ENCODE peak calls at places on chromosomes 12 and 14, in five cellular contexts. A is nucleus accumbens; W is right cardiac atrium; V is stimulated activated CD8-positive, alpha-beta memory T cell treated with anti-CD3 and anti-CD28 coated beads, Interleukin-15, amount 100 ng/mL, for 48 hours; M is EH. H is an unnamed sample.
A peak's percentile ranks its signal among the peaks of the same experiment; 100 is the strongest.

GRCh38 chr12:62472472-62472871 is 5.8 kb downstream of the MON2 start:
- DNase-seq in A (no peak), W (no peak), V (no peak), M (peak; percentile 42), H (no peak)

GRCh38 chr12:62006076-62006732 is 254.0 kb upstream of the USP15 start:
- DNase-seq in A (no peak), W (no peak), V (no peak), M (peak; percentile 36), H (peak; percentile 1)

GRCh38 chr14:99195602-99196309 is 76.2 kb downstream of the BCL11B start:
- DNase-seq in A (no peak), W (no peak), V (no peak), M (no peak), H (no peak)

GRCh38 chr14:55102141-55102547 is 26.9 kb upstream of the LGALS3 start:
- DNase-seq in A (peak; percentile 65), W (peak; percentile 86), V (no peak), M (peak; percentile 98), H (peak; percentile 99)

GRCh38 chr12:96091833-96092232 is 56.4 kb upstream of the LTA4H start:
- DNase-seq in A (no peak), W (no peak), V (no peak), M (peak; percentile 4), H (no peak)

GRCh38 chr12:9331218-9331626 is 123.0 kb upstream of the PZP start:
- DNase-seq in A (peak; percentile 78), W (peak; percentile 45), V (peak; percentile 42), M (peak; percentile 58), H (no peak)

GRCh38 chr12:26318661-26319068 is 123.3 kb downstream of the SSPN start:
- DNase-seq in A (no peak), W (peak; percentile 25), V (no peak), M (peak; percentile 77), H (peak; percentile 47)

GRCh38 chr12:104433061-104433460 is 23.7 kb upstream of the CHST11 start:
- DNase-seq in A (no peak), W (no peak), V (no peak), M (no peak), H (no peak)

GRCh38 chr14:101772770-101773169 is 11.3 kb downstream of the PPP2R5C start:
- DNase-seq in A (no peak), W (no peak), V (no peak), M (peak; percentile 32), H (no peak)

GRCh38 chr12:110347767-110348166 is 55.7 kb downstream of the ANAPC7 start:
- DNase-seq in A (no peak), W (no peak), V (no peak), M (no peak), H (no peak)

GRCh38 chr14:89507926-89508460 is 91.0 kb upstream of the FOXN3 start:
- DNase-seq in A (no peak), W (no peak), V (no peak), M (peak; percentile 51), H (no peak)

GRCh38 chr12:60205500-60205899 is 609.7 kb downstream of the SLC16A7 start:
- DNase-seq in A (no peak), W (no peak), V (no peak), M (peak; percentile 47), H (no peak)

GRCh38 chr14:101501858-101502615 is 59.3 kb upstream of the DIO3 start:
- DNase-seq in A (no peak), W (no peak), V (no peak), M (no peak), H (no peak)

GRCh38 chr12:71303199-71303598 is 136.4 kb upstream of the LGR5 start:
- DNase-seq in A (no peak), W (no peak), V (no peak), M (no peak), H (no peak)

GRCh38 chr12:109760930-109761630 is 47.5 kb downstream of the FAM222A start:
- DNase-seq in A (no peak), W (no peak), V (no peak), M (no peak), H (no peak)

GRCh38 chr12:48917857-48918537 is 7.3 kb downstream of the FKBP11 start:
- DNase-seq in A (no peak), W (no peak), V (no peak), M (peak; percentile 17), H (no peak)

GRCh38 chr14:81686512-81686911 is 152.9 kb upstream of the SEL1L start:
- DNase-seq in A (no peak), W (no peak), V (no peak), M (no peak), H (no peak)

GRCh38 chr12:39459027-39459434 is 16.1 kb upstream of the KIF21A start:
- DNase-seq in A (no peak), W (no peak), V (no peak), M (no peak), H (no peak)

GRCh38 chr12:89244536-89244935 is 107.8 kb downstream of the DUSP6 start:
- DNase-seq in A (no peak), W (no peak), V (no peak), M (peak; percentile 62), H (no peak)

GRCh38 chr12:42166501-42166900 is 21.8 kb upstream of the GXYLT1 start:
- DNase-seq in A (no peak), W (no peak), V (no peak), M (peak; percentile 66), H (no peak)

GRCh38 chr12:27355486-27355885 is 22.9 kb downstream of the BMAL2 start:
- DNase-seq in A (no peak), W (no peak), V (no peak), M (no peak), H (no peak)

GRCh38 chr14:28142400-28143015 is 624.1 kb upstream of the FOXG1 start:
- DNase-seq in A (no peak), W (no peak), V (no peak), M (no peak), H (no peak)

GRCh38 chr12:76549131-76549530 is 10.4 kb downstream of the OSBPL8 start:
- DNase-seq in A (no peak), W (no peak), V (no peak), M (peak; percentile 38), H (no peak)

GRCh38 chr12:13223176-13223806 is 26.8 kb downstream of the EMP1 start:
- DNase-seq in A (no peak), W (no peak), V (no peak), M (peak; percentile 97), H (no peak)

GRCh38 chr14:103808403-103809001 is 38.9 kb downstream of the PPP1R13B start:
- DNase-seq in A (peak; percentile 38), W (peak; percentile 70), V (peak; percentile 23), M (peak; percentile 78), H (peak; percentile 4)

GRCh38 chr14:63499701-63500250 is 43.4 kb downstream of the PPP2R5E start:
- DNase-seq in A (no peak), W (no peak), V (no peak), M (peak; percentile 78), H (no peak)

GRCh38 chr14:74459981-74460380 is 33.1 kb downstream of the NPC2 start:
- DNase-seq in A (no peak), W (no peak), V (no peak), M (no peak), H (no peak)

GRCh38 chr14:64040044-64040443 is 187.2 kb downstream of the SYNE2 start:
- DNase-seq in A (no peak), W (no peak), V (no peak), M (peak; percentile 39), H (no peak)

GRCh38 chr14:44756577-44756976 is 205.2 kb downstream of the KLHL28 start:
- DNase-seq in A (no peak), W (no peak), V (no peak), M (no peak), H (no peak)

GRCh38 chr14:91376547-91377477 is 40.8 kb downstream of the CCDC88C start:
- DNase-seq in A (no peak), W (no peak), V (no peak), M (no peak), H (no peak)

GRCh38 chr12:15808250-15808971 is 19.2 kb upstream of the EPS8 start:
- DNase-seq in A (no peak), W (no peak), V (no peak), M (peak; percentile 84), H (no peak)

GRCh38 chr14:100813291-100813690 is 12.6 kb upstream of the MEG3 start:
- DNase-seq in A (no peak), W (no peak), V (no peak), M (no peak), H (no peak)

GRCh38 chr12:46071335-46071734 is 81.0 kb upstream of the SCAF11 start:
- DNase-seq in A (no peak), W (no peak), V (no peak), M (no peak), H (no peak)

GRCh38 chr14:53814371-53814770 is 142.3 kb downstream of the BMP4 start:
- DNase-seq in A (no peak), W (no peak), V (no peak), M (no peak), H (no peak)

GRCh38 chr12:57138526-57139272 is 8.7 kb downstream of the LRP1-AS start:
- DNase-seq in A (no peak), W (peak; percentile 91), V (no peak), M (peak; percentile 67), H (no peak)

GRCh38 chr14:68961781-68962584 is 17.1 kb downstream of the ACTN1 start:
- DNase-seq in A (peak; percentile 85), W (no peak), V (no peak), M (peak; percentile 66), H (no peak)

GRCh38 chr12:104569348-104570173 is 112.8 kb downstream of the CHST11 start:
- DNase-seq in A (no peak), W (no peak), V (peak; percentile 53), M (no peak), H (no peak)

H was measured in pulmonary artery endothelial cell.